ENCODE peak calls at places on chromosome 1, in five cellular contexts. K is right lobe of liver, Z is right cardiac atrium, N is heart left ventricle, V is upper lobe of right lung. G is an unnamed sample.

GRCh38 chr1:227934476-227935313 is 13.0 kb downstream of the WNT9A start:
- DNase-seq in K (no peak), V (peak; percentile 16), N (peak; percentile 28), Z (no peak), G (peak; percentile 61)

GRCh38 chr1:93605812-93606512 is 75.7 kb downstream of the BCAR3 start:
- DNase-seq in K (no peak), Z (no peak), V (no peak), N (no peak), G (no peak)

GRCh38 chr1:87539147-87539546 is 210.5 kb downstream of the LMO4 start:
- DNase-seq in V (no peak), Z (no peak), K (no peak), N (no peak), G (no peak)

GRCh38 chr1:84665703-84666317 is 24.5 kb downstream of the SSX2IP start:
- DNase-seq in Z (no peak), K (no peak), N (no peak), V (no peak), G (no peak)

GRCh38 chr1:68481041-68481440 is 15.8 kb downstream of the DEPDC1 start:
- DNase-seq in N (no peak), V (no peak), K (no peak), Z (no peak), G (no peak)

GRCh38 chr1:119713538-119714456 is 2.1 kb downstream of the PHGDH start:
- DNase-seq in K (no peak), N (no peak), V (no peak), Z (no peak), G (no peak)

GRCh38 chr1:234920136-234920842 is 208.3 kb downstream of the TOMM20 start:
- DNase-seq in V (no peak), N (no peak), K (no peak), Z (no peak), G (no peak)

GRCh38 chr1:211518330-211519289 is 26.6 kb upstream of the RD3 start:
- DNase-seq in K (peak; percentile 57), N (no peak), Z (no peak), V (no peak), G (no peak)

GRCh38 chr1:89462250-89462649 is 62.4 kb upstream of the LRRC8B start:
- DNase-seq in K (no peak), Z (no peak), N (no peak), V (no peak), G (no peak)

GRCh38 chr1:15966081-15966955 is 9.6 kb downstream of the ZBTB17 start:
- DNase-seq in V (peak; percentile 70), N (no peak), K (no peak), Z (no peak), G (no peak)

GRCh38 chr1:74375376-74375775 is 137.0 kb downstream of the LRRC53 start:
- DNase-seq in N (no peak), Z (no peak), K (no peak), V (no peak), G (no peak)

GRCh38 chr1:15728937-15729657 is 7.0 kb upstream of the SLC25A34 start:
- DNase-seq in N (no peak), V (no peak), K (no peak), Z (no peak), G (no peak)

GRCh38 chr1:23562138-23562819 is 3.0 kb upstream of the ID3 start:
- DNase-seq in K (peak; percentile 97), Z (peak; percentile 99), V (peak; percentile 96), N (peak; percentile 97), G (peak; percentile 96)

GRCh38 chr1:154749078-154749760 is 120.9 kb downstream of the KCNN3 start:
- DNase-seq in V (no peak), N (no peak), K (no peak), Z (no peak), G (peak; percentile 19)

GRCh38 chr1:92583821-92584760 is 97.4 kb upstream of the GFI1 start:
- DNase-seq in Z (no peak), K (no peak), V (no peak), N (no peak), G (no peak)

GRCh38 chr1:12690156-12690555 is 25.8 kb upstream of the AADACL3 start:
- DNase-seq in V (no peak), Z (no peak), K (no peak), N (no peak), G (no peak)

GRCh38 chr1:44377925-44378784 is 23.1 kb upstream of the ERI3 start:
- DNase-seq in Z (peak; percentile 54), V (no peak), N (no peak), K (peak; percentile 37), G (no peak)

GRCh38 chr1:162498442-162498785 is 796 bp downstream of the UHMK1 start:
- DNase-seq in N (no peak), K (no peak), V (no peak), Z (no peak), G (no peak)

GRCh38 chr1:1629430-1630190 is 2.4 kb upstream of the MMP23B start:
- DNase-seq in V (peak; percentile 78), Z (peak; percentile 73), N (peak; percentile 79), K (peak; percentile 44), G (no peak)

GRCh38 chr1:114803001-114803400 is 22.5 kb upstream of the SIKE1 start:
- DNase-seq in Z (no peak), N (no peak), K (no peak), V (no peak), G (no peak)

GRCh38 chr1:234265861-234266260 is 107.4 kb upstream of the COA6 start:
- DNase-seq in V (no peak), Z (no peak), N (no peak), K (no peak), G (no peak)

GRCh38 chr1:205805082-205805711 is 7.8 kb downstream of the SLC41A1 start:
- DNase-seq in V (no peak), N (no peak), Z (no peak), K (no peak), G (no peak)

GRCh38 chr1:63917571-63918394 is 144.0 kb downstream of the ROR1 start:
- DNase-seq in K (no peak), N (no peak), V (no peak), Z (no peak), G (no peak)

GRCh38 chr1:167555971-167556714 is 2.6 kb upstream of the CREG1 start:
- DNase-seq in Z (peak; percentile 80), V (peak; percentile 75), N (peak; percentile 73), K (peak; percentile 65), G (peak; percentile 78)

GRCh38 chr1:77386276-77386675 is 104.5 kb downstream of the AK5 start:
- DNase-seq in Z (no peak), K (no peak), N (no peak), V (no peak), G (no peak)

GRCh38 chr1:209248649-209249279 is 334.8 kb upstream of the CAMK1G start:
- DNase-seq in N (no peak), Z (no peak), K (no peak), V (no peak), G (peak; percentile 33)

GRCh38 chr1:192477630-192478029 is 97.9 kb upstream of the RGS1 start:
- DNase-seq in Z (no peak), N (no peak), K (no peak), V (no peak), G (no peak)

DNA sequence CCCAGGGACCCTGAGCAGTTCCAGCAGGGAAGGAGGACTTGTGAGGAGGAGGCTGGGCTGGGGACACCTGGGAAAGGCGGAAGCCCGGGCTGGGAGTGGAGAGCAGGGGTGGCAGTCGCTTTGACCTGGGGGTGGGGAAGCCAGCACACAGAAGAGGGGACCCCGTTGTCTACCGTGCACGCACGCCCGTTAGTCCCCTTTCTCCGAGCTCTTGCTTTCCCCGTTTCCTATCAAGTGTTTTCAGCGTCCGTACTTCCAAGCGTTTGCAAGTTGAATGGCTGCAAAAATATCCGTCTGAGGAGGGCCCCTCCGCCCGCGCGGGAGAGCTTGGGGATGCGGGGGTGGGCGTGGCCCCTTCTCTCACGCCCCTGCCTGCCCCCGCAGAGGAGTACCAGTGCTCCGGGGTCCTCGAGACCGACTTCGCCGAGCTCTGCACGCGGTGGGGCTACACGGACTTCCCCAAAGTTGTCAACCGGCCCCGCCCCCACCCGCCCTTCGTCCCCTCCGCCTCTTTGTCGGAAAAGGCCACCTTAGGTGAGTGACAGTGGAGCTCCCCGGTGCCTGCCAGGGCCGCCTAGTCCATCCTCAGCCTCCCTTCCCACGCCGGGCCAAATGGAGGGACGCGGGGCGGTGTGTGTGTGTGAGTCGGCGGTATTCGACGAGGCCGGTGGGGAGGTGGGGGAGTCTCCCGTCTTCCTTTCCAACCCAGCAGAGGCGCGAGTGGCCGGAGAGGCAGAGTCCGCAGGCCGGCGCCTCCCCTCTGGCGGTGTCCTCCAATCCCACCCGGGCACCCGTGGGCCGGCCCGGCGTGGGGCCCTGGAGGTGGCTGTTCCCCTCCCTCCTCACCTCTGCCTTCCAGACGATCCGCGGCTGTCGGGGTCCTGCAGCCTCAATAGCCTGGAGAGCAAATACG is 3.4 kb downstream of the LRRC71 start:
- DNase-seq in N (no peak), Z (peak; percentile 65), V (no peak), K (no peak), G (no peak)
- H3K27me3 ChIP-seq in N (peaks cover 88% of the 10 kb centered on the region), Z (peaks cover 3% of the 10 kb centered on the region), V (peaks cover 71% of the 10 kb centered on the region), K (peaks cover 33% of the 10 kb centered on the region), G (peaks cover 4% of the 10 kb centered on the region)

GRCh38 chr1:150696151-150696550 is 803 bp downstream of the GOLPH3L start:
- DNase-seq in V (no peak), N (no peak), Z (no peak), K (no peak), G (no peak)

GRCh38 chr1:150692720-150693119 is 4.2 kb downstream of the GOLPH3L start:
- DNase-seq in K (no peak), V (no peak), N (no peak), Z (no peak), G (no peak)

GRCh38 chr1:150696590-150696989 is 364 bp downstream of the GOLPH3L start:
- DNase-seq in V (no peak), K (no peak), Z (no peak), N (no peak), G (no peak)

GRCh38 chr1:150696995-150697927 is at the start of gene GOLPH3L:
- DNase-seq in K (peak; percentile 86), Z (peak; percentile 92), N (peak; percentile 85), V (peak; percentile 90), G (peak; percentile 89)

DNA sequence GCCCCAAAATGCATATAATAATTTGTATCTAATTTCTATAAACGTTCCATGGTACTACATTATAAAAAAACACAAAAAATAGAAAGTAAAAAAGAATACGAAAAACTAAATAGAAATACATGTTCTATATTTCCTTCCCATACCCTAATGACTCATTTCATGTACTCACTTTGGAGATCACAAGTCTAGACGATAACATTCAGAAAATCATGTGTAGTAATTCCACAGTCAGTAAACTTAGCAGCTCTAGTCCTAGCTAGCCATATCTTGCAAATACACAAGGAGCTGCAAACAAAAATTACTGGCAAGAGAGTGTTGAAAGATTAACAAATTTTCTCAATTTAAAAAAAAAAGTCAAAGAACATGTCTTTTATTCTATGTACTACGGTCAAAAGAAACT is 1.4 kb downstream of the GOLPH3L start:
- DNase-seq in Z (no peak), N (no peak), V (no peak), K (no peak), G (no peak)
- H3K27me3 ChIP-seq in Z (no peaks in the 10 kb centered on the region), N (no peaks in the 10 kb centered on the region), V (no peaks in the 10 kb centered on the region), K (no peaks in the 10 kb centered on the region), G (no peaks in the 10 kb centered on the region)

DNA sequence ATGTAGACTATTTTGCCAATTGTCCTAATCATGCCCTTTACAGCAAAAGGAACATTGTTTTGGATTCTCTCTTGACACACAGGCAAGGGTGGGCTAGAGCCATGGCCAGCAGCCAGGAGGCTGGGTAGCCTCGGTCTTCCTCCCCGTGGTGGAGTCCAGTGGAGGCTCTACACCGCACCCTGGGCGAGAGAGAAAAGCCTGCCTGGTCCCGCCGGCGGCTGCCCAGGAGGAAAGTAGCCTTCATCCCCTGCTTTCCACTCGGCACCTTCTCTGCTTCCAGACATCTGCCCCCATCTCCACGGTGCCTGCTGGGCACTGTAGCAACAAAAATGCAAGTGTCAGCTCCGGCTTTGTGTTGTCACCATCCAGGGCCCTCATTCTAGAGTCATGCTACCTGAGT is 21.6 kb downstream of the PROK1 start:
- DNase-seq in Z (no peak), V (no peak), K (no peak), N (no peak), G (no peak)
- H3K27me3 ChIP-seq in Z (no peaks in the 10 kb centered on the region), V (no peaks in the 10 kb centered on the region), K (no peaks in the 10 kb centered on the region), N (no peaks in the 10 kb centered on the region), G (no peaks in the 10 kb centered on the region)

GRCh38 chr1:110069302-110070281 is 880 bp downstream of the ALX3 start:
- DNase-seq in K (no peak), V (no peak), Z (no peak), N (no peak), G (no peak)
- H3K27me3 ChIP-seq in K (peaks cover 40% of the 10 kb centered on the region), V (peaks cover 72% of the 10 kb centered on the region), Z (no peaks in the 10 kb centered on the region), N (peaks cover 69% of the 10 kb centered on the region), G (peaks cover 10% of the 10 kb centered on the region)